ENCODE peak calls at places on chromosomes 12 and 14, in six cellular contexts. O is HCT116, N is HepG2, A is SK-N-SH, G is H1, Y is K562. J is an unnamed sample.
A peak's percentile ranks its signal among the peaks of the same experiment; 100 is the strongest.

GRCh38 chr12:118055144-118055557 is 5.8 kb downstream of the WSB2 start:
- DNase-seq in O (no peak), G (peak; percentile 79), N (peak; percentile 68), Y (peak; percentile 64), A (peak; percentile 69), J (no peak)

GRCh38 chr12:4762773-4763172 is 42.6 kb downstream of the GALNT8 start:
- DNase-seq in Y (no peak), G (no peak), O (no peak), N (no peak), A (no peak), J (no peak)

GRCh38 chr14:96177766-96178377 is 26.8 kb upstream of the BDKRB2 start:
- DNase-seq in G (no peak), A (no peak), O (no peak), Y (no peak), N (no peak), J (no peak)

GRCh38 chr12:117018276-117018675 is 80.9 kb downstream of the TESC start:
- DNase-seq in O (no peak), Y (no peak), G (no peak), N (no peak), A (no peak), J (no peak)

GRCh38 chr14:34035177-34035933 is 84.5 kb upstream of the EGLN3 start:
- DNase-seq in A (peak; percentile 33), G (no peak), N (peak; percentile 95), Y (no peak), O (no peak), J (no peak)

GRCh38 chr12:65510584-65511050 is 232.1 kb downstream of the MSRB3 start:
- DNase-seq in N (peak; percentile 88), Y (no peak), A (no peak), O (peak; percentile 84), G (peak; percentile 71), J (peak; percentile 90)

GRCh38 chr12:16555630-16556029 is 50.3 kb downstream of the LMO3 start:
- DNase-seq in A (no peak), O (no peak), G (no peak), N (no peak), Y (no peak), J (no peak)

GRCh38 chr14:82710257-82710841 is 1176.7 kb upstream of the SEL1L start:
- DNase-seq in A (peak; percentile 38), Y (peak; percentile 25), O (peak; percentile 3), G (peak; percentile 86), N (peak; percentile 26), J (peak; percentile 50)

GRCh38 chr14:64209428-64210165 is 84.6 kb downstream of the ESR2 start:
- DNase-seq in N (no peak), A (no peak), O (no peak), G (no peak), Y (no peak), J (no peak)

GRCh38 chr12:12138203-12139154 is 67.7 kb downstream of the BCL2L14 start:
- DNase-seq in G (no peak), Y (no peak), A (no peak), O (no peak), N (no peak), J (no peak)

GRCh38 chr12:122182887-122183587 is at the start of gene LRRC43:
- DNase-seq in G (peak; percentile 86), A (peak; percentile 83), Y (no peak), N (no peak), O (no peak), J (no peak)

GRCh38 chr14:46384611-46385010 is 267.0 kb downstream of the RPL10L start:
- DNase-seq in N (no peak), O (no peak), Y (no peak), G (no peak), A (no peak), J (no peak)

GRCh38 chr12:18971932-18972331 is 157.6 kb upstream of the PLEKHA5 start:
- DNase-seq in N (no peak), G (no peak), Y (no peak), O (no peak), A (no peak), J (peak; percentile 47)

GRCh38 chr14:32009221-32009620 is 67.9 kb upstream of the ARHGAP5 start:
- DNase-seq in Y (no peak), N (no peak), G (no peak), A (no peak), O (no peak), J (no peak)

GRCh38 chr14:104864267-104865068 is 600 bp upstream of the CEP170B start:
- DNase-seq in Y (no peak), N (peak; percentile 85), G (peak; percentile 86), A (no peak), O (peak; percentile 33), J (no peak)

GRCh38 chr12:110349521-110350151 is 53.9 kb downstream of the ANAPC7 start:
- DNase-seq in Y (no peak), A (no peak), O (no peak), G (no peak), N (no peak), J (no peak)

GRCh38 chr14:34718750-34719304 is 4.4 kb upstream of the CFL2 start:
- DNase-seq in O (no peak), Y (no peak), G (no peak), N (no peak), A (no peak), J (no peak)

GRCh38 chr12:8831116-8831515 is 8.7 kb downstream of the A2ML1 start:
- DNase-seq in G (no peak), Y (no peak), O (no peak), N (no peak), A (no peak), J (no peak)

GRCh38 chr14:75069021-75069810 is at the start of gene ZC2HC1C:
- DNase-seq in Y (peak; percentile 93), G (peak; percentile 98), A (peak; percentile 97), O (peak; percentile 64), N (peak; percentile 89), J (peak; percentile 57)

GRCh38 chr14:96149131-96149530 is 55.5 kb upstream of the BDKRB2 start:
- DNase-seq in A (no peak), Y (no peak), G (no peak), O (no peak), N (no peak), J (no peak)

GRCh38 chr12:3533703-3534386 is 42.8 kb downstream of the PRMT8 start:
- DNase-seq in Y (no peak), A (peak; percentile 59), G (peak; percentile 43), O (no peak), N (no peak), J (peak; percentile 35)

GRCh38 chr14:104681689-104682074 is 7.7 kb upstream of the INF2 start:
- DNase-seq in N (peak; percentile 46), G (peak; percentile 91), Y (no peak), O (no peak), A (peak; percentile 85), J (peak; percentile 71)

GRCh38 chr12:128069359-128069997 is 197.5 kb upstream of the TMEM132C start:
- DNase-seq in N (peak; percentile 30), A (peak; percentile 46), G (peak; percentile 65), O (peak; percentile 26), Y (peak; percentile 26), J (peak; percentile 68)

GRCh38 chr12:105721051-105721825 is 390.7 kb downstream of the C12orf75 start:
- DNase-seq in N (no peak), Y (no peak), O (no peak), A (no peak), G (no peak), J (peak; percentile 52)

GRCh38 chr12:106248849-106249371 is 1.1 kb upstream of the CKAP4 start:
- DNase-seq in Y (no peak), N (no peak), O (no peak), A (no peak), G (no peak), J (no peak)

GRCh38 chr14:91303091-91303923 is 58.8 kb upstream of the GPR68 start:
- DNase-seq in A (peak; percentile 80), G (peak; percentile 98), O (peak; percentile 49), N (peak; percentile 28), Y (peak; percentile 96), J (peak; percentile 76)

GRCh38 chr14:53696217-53696965 is 260.2 kb downstream of the BMP4 start:
- DNase-seq in Y (no peak), G (no peak), O (no peak), N (peak; percentile 72), A (no peak), J (no peak)
- TF ChIP-seq YY1 in Y (no peak), G (no peak), O (no peak), N (no peak), A (no peak), J (no peak)

DNA sequence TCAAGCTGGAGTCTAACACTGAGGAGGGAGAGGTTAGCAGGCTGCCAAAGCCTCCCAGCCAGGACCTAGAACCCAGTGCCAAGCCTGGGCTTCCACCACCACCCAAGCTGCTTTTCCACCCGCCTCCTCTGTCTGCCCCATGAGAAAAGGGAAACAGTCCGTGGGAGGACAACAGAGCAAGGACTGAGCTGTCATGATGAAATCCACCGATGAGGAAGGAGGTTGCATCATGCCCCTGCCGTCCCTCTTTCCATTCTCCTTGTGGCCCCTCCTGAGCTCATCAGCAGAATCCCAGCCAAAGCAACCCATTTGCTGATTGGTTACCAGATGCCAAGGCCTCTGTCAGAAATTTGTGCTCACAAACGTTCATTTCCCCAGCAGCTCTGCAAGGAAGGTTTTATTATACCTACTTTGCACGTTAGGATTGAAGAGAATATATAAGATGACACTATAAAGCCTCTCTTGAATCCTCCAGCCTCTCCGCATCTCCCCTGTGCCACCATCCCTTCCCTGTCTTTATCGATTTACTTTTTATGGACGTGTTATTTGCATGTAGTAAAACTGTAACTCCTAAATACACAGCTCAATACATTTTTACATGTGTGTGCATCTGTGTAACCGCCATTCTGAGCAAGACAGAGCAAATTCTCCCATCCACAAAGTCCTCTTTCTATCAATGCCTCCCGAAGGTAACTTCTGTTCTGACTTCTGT is 6.3 kb upstream of the SERPINA1 start:
- DNase-seq in G (no peak), N (peak; percentile 74), A (no peak), O (no peak), Y (no peak), J (no peak)
- TF ChIP-seq YY1 in G (no peak), N (no peak), A (no peak), O (no peak), Y (no peak), J (no peak)

DNA sequence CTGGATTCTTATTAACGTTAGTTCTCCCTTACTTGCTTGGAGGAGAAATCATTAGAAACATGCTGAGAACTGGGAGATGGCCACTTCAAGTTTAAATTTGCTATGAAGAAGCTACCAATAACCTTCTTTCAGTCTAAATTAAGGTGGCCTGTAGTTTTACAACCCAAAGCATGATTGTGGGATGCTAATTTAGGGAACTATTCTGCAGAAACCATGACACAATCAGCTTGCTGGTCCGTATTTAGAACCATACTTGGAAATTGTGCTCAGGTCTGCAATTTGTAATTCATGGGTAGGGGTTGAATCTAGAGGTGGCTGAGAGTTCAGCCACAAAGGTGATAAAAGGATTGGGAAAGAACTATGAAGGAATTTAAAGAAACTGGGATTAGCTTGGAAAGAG is 405.7 kb downstream of the RAD51B start:
- DNase-seq in N (no peak), A (no peak), G (no peak), Y (no peak), O (no peak), J (no peak)
- TF ChIP-seq YY1 in N (no peak), A (no peak), G (no peak), Y (no peak), O (no peak), J (no peak)

DNA sequence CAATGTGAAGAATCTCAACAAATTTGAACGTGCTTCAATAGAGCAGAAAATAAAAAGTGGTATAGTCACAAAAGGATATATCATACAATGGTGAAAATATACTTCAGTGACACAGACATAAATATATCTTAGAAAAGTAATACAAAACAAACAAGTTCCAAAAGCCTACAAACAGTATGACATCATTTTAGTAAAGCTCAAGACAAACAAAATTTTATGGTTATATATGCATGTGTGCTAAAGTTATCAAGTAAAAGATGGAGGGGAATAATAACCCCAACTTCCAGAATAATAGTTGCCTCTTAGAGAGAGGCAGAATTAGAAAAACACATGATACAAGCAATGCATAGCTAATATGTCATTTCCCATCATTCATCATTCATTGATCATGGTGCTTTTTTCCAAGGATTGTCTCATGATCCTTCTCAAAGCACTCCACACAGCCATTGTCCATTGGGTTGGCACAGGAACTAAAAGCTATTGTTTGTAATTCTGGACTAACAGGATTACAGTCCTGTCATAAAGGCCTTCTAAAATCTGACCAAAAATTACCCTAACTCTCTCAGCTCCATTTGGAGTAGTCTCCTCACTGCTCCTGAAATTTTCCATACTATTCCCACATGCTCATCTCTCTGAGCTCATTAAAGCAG is 59.5 kb downstream of the IFNG-AS1 start:
- DNase-seq in G (no peak), A (no peak), O (no peak), Y (no peak), N (no peak), J (no peak)
- TF ChIP-seq YY1 in G (no peak), A (no peak), O (no peak), Y (no peak), N (no peak), J (no peak)